ENCODE peak calls at places on chromosome 1, in four cellular contexts. One of them, this sample, is unnamed.

GRCh38 chr1:47582891-47583608 is 145.2 kb downstream of the FOXD2 start:
- DNase-seq in heart left ventricle: no peak
- DNase-seq in body of pancreas: no peak
- DNase-seq in pancreas: peak
- DNase-seq in this sample: no peak

GRCh38 chr1:237953238-237953637 is 62.5 kb upstream of the ZP4 start:
- DNase-seq in heart left ventricle: no peak
- DNase-seq in pancreas: no peak
- DNase-seq in body of pancreas: no peak
- DNase-seq in this sample: no peak

GRCh38 chr1:109517337-109517736 is 7.8 kb upstream of the AMIGO1 start:
- DNase-seq in body of pancreas: no peak
- DNase-seq in heart left ventricle: no peak
- DNase-seq in pancreas: no peak
- DNase-seq in this sample: no peak

GRCh38 chr1:107964397-107965111 is 426 bp downstream of the VAV3 start:
- DNase-seq in body of pancreas: no peak
- DNase-seq in heart left ventricle: peak
- DNase-seq in pancreas: no peak
- DNase-seq in this sample: no peak

GRCh38 chr1:60428161-60428560 is 354.6 kb upstream of the C1orf87 start:
- DNase-seq in body of pancreas: no peak
- DNase-seq in pancreas: no peak
- DNase-seq in heart left ventricle: no peak
- DNase-seq in this sample: no peak

GRCh38 chr1:66330711-66331110 is 203.2 kb upstream of the SGIP1 start:
- DNase-seq in heart left ventricle: no peak
- DNase-seq in pancreas: no peak
- DNase-seq in body of pancreas: no peak
- DNase-seq in this sample: no peak

GRCh38 chr1:158060001-158060400 is 66.6 kb downstream of the KIRREL1 start:
- DNase-seq in body of pancreas: no peak
- DNase-seq in pancreas: no peak
- DNase-seq in heart left ventricle: no peak
- DNase-seq in this sample: no peak

GRCh38 chr1:181503130-181503810 is 20.0 kb downstream of the CACNA1E start:
- DNase-seq in body of pancreas: peak
- DNase-seq in pancreas: no peak
- DNase-seq in heart left ventricle: no peak
- DNase-seq in this sample: no peak

GRCh38 chr1:149884433-149885363 is 14.7 kb upstream of the BOLA1 start:
- DNase-seq in pancreas: no peak
- DNase-seq in body of pancreas: peak
- DNase-seq in heart left ventricle: no peak
- DNase-seq in this sample: no peak

GRCh38 chr1:117120774-117121588 is 568 bp downstream of the TRIM45 start:
- DNase-seq in heart left ventricle: no peak
- DNase-seq in body of pancreas: no peak
- DNase-seq in pancreas: no peak
- DNase-seq in this sample: no peak

GRCh38 chr1:204706838-204707509 is 21.4 kb upstream of the LRRN2 start:
- DNase-seq in pancreas: no peak
- DNase-seq in body of pancreas: no peak
- DNase-seq in heart left ventricle: no peak
- DNase-seq in this sample: no peak

GRCh38 chr1:204261746-204262505 is 48.1 kb upstream of the GOLT1A start:
- DNase-seq in heart left ventricle: no peak
- DNase-seq in pancreas: no peak
- DNase-seq in body of pancreas: no peak
- DNase-seq in this sample: no peak

GRCh38 chr1:248805905-248806304 is 19.8 kb downstream of the SH3BP5L start:
- DNase-seq in body of pancreas: peak
- DNase-seq in heart left ventricle: no peak
- DNase-seq in pancreas: no peak
- DNase-seq in this sample: no peak

GRCh38 chr1:5267603-5268235 is 613.3 kb downstream of the AJAP1 start:
- DNase-seq in pancreas: no peak
- DNase-seq in heart left ventricle: no peak
- DNase-seq in body of pancreas: no peak
- DNase-seq in this sample: no peak

GRCh38 chr1:109499661-109500536 is 6.0 kb downstream of the CYB561D1 start:
- DNase-seq in heart left ventricle: no peak
- DNase-seq in pancreas: no peak
- DNase-seq in body of pancreas: peak
- DNase-seq in this sample: peak

GRCh38 chr1:205076245-205076761 is 8.0 kb downstream of the TMEM81 start:
- DNase-seq in pancreas: no peak
- DNase-seq in body of pancreas: no peak
- DNase-seq in heart left ventricle: no peak
- DNase-seq in this sample: no peak

GRCh38 chr1:193884848-193885558 is 698.6 kb upstream of the B3GALT2 start:
- DNase-seq in pancreas: no peak
- DNase-seq in heart left ventricle: peak
- DNase-seq in body of pancreas: no peak
- DNase-seq in this sample: no peak

GRCh38 chr1:56939209-56939608 is 26.6 kb downstream of the C8B start:
- DNase-seq in heart left ventricle: no peak
- DNase-seq in pancreas: no peak
- DNase-seq in body of pancreas: no peak
- DNase-seq in this sample: no peak

GRCh38 chr1:11044086-11044848 is 2.8 kb downstream of the MASP2 start:
- DNase-seq in heart left ventricle: no peak
- DNase-seq in pancreas: no peak
- DNase-seq in body of pancreas: no peak
- DNase-seq in this sample: no peak

GRCh38 chr1:169538998-169539871 is 47.0 kb downstream of the F5 start:
- DNase-seq in body of pancreas: no peak
- DNase-seq in pancreas: no peak
- DNase-seq in heart left ventricle: no peak
- DNase-seq in this sample: no peak

GRCh38 chr1:83805921-83806320 is 193.0 kb downstream of the TTLL7 start:
- DNase-seq in heart left ventricle: no peak
- DNase-seq in pancreas: no peak
- DNase-seq in body of pancreas: no peak
- DNase-seq in this sample: no peak

GRCh38 chr1:183101841-183102276 is 78.6 kb downstream of the LAMC1 start:
- DNase-seq in body of pancreas: no peak
- DNase-seq in pancreas: no peak
- DNase-seq in heart left ventricle: no peak
- DNase-seq in this sample: no peak

GRCh38 chr1:51666463-51666862 is 49.6 kb downstream of the OSBPL9 start:
- DNase-seq in heart left ventricle: no peak
- DNase-seq in pancreas: no peak
- DNase-seq in body of pancreas: no peak
- DNase-seq in this sample: no peak

GRCh38 chr1:170157820-170158219 is 12.1 kb downstream of the NTMT2 start:
- DNase-seq in body of pancreas: no peak
- DNase-seq in pancreas: no peak
- DNase-seq in heart left ventricle: no peak
- DNase-seq in this sample: no peak

GRCh38 chr1:58143972-58144752 is 402.4 kb downstream of the OMA1 start:
- DNase-seq in pancreas: no peak
- DNase-seq in body of pancreas: no peak
- DNase-seq in heart left ventricle: no peak
- DNase-seq in this sample: no peak

GRCh38 chr1:226687476-226687875 is 51.6 kb downstream of the ITPKB start:
- DNase-seq in body of pancreas: peak
- DNase-seq in heart left ventricle: no peak
- DNase-seq in pancreas: no peak
- DNase-seq in this sample: no peak
- TF ChIP-seq CTCF in body of pancreas: peak
- TF ChIP-seq CTCF in heart left ventricle: peak
- TF ChIP-seq CTCF in pancreas: no peak
- TF ChIP-seq CTCF in this sample: no peak

GRCh38 chr1:7745783-7746182 is 25.3 kb upstream of the VAMP3 start:
- DNase-seq in pancreas: no peak
- DNase-seq in heart left ventricle: no peak
- DNase-seq in body of pancreas: peak
- DNase-seq in this sample: peak

GRCh38 chr1:7744882-7745281 is 26.2 kb upstream of the VAMP3 start:
- DNase-seq in heart left ventricle: no peak
- DNase-seq in body of pancreas: no peak
- DNase-seq in pancreas: no peak
- DNase-seq in this sample: no peak

GRCh38 chr1:7738044-7738443 is 33.1 kb upstream of the VAMP3 start:
- DNase-seq in pancreas: no peak
- DNase-seq in body of pancreas: no peak
- DNase-seq in heart left ventricle: no peak
- DNase-seq in this sample: no peak

GRCh38 chr1:7747605-7748004 is 23.5 kb upstream of the VAMP3 start:
- DNase-seq in heart left ventricle: no peak
- DNase-seq in body of pancreas: no peak
- DNase-seq in pancreas: no peak
- DNase-seq in this sample: no peak

DNA sequence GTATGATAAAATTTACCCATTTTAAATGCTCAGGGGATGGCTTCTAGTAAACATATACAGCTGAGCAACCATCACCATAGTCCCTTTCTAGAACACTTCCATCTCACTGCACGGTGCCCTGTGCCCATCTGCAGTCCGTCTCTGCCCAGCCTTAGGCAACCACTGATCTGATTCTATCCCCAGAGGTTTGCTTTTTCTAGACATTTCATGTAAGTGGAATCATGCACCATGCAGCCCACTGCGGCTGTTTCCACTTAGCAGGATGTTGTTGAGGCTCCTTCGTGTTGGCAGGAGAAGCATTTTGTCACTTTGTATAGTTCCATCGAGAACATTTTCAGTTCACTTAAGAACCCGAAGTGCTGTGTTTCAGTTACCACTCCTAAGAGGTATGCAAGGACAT is 27.8 kb upstream of the VAMP3 start:
- DNase-seq in heart left ventricle: no peak
- DNase-seq in pancreas: no peak
- DNase-seq in body of pancreas: no peak
- DNase-seq in this sample: no peak
- TF ChIP-seq CTCF in heart left ventricle: no peak
- TF ChIP-seq CTCF in pancreas: no peak
- TF ChIP-seq CTCF in body of pancreas: no peak
- TF ChIP-seq CTCF in this sample: no peak

DNA sequence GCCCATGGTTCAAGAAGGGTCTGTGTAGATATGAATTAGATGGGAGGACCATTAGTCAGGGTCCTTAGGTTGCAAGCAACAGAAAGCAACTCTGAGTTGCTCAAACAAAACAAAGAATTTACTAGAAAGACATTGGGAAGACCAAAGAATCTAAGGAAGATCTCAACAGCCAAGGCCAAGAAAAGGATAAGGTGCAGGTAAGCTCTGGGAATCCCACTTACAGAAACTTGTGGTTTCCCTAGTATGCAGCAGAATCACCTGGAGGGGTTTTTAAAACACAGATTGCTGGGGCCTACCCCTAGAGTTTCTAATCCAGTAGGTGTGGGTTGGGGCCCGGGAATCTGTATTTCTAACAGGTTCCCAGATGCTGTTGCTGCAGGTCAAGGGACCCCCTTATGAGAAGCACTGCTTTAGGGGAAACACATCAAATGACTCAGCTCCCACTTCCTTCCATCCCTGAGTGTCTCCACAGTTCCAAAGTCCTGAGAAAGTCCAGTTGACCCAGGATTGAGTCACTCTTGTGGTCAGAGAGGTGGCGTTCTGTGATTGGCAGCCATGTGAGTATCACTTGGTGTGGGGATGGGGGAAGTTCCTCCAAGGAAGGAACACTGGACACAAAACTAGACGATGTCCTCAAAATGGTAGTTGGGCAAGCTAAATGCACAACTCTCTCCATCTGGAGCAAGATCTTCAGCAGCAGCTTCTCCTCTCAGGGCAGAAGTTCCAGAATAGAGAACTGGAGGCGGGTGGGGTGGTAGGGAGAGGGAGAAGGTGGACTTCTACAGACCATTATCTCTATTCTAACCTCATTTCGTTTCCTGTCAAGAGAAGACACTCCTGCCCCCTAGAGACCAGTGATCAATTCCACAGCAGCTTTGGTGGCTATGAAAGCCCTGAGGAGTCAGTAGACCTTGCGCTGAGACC is 24.2 kb upstream of the EYA3 start:
- DNase-seq in body of pancreas: peak
- DNase-seq in pancreas: no peak
- DNase-seq in heart left ventricle: no peak
- DNase-seq in this sample: peak
- TF ChIP-seq CTCF in body of pancreas: no peak
- TF ChIP-seq CTCF in pancreas: no peak
- TF ChIP-seq CTCF in heart left ventricle: no peak
- TF ChIP-seq CTCF in this sample: no peak

GRCh38 chr1:161367684-161368398 is at the start of gene CFAP126:
- DNase-seq in body of pancreas: peak
- DNase-seq in pancreas: no peak
- DNase-seq in heart left ventricle: no peak
- DNase-seq in this sample: peak
- TF ChIP-seq CTCF in body of pancreas: peak
- TF ChIP-seq CTCF in pancreas: no peak
- TF ChIP-seq CTCF in heart left ventricle: peak
- TF ChIP-seq CTCF in this sample: no peak

GRCh38 chr1:228308085-228308601 is 98.5 kb downstream of the TRIM11 start:
- DNase-seq in heart left ventricle: peak
- DNase-seq in pancreas: peak
- DNase-seq in body of pancreas: no peak
- DNase-seq in this sample: no peak

GRCh38 chr1:228310162-228310792 is 96.4 kb downstream of the TRIM11 start:
- DNase-seq in pancreas: no peak
- DNase-seq in heart left ventricle: no peak
- DNase-seq in body of pancreas: no peak
- DNase-seq in this sample: no peak

GRCh38 chr1:228309548-228310067 is 97.0 kb downstream of the TRIM11 start:
- DNase-seq in heart left ventricle: no peak
- DNase-seq in pancreas: no peak
- DNase-seq in body of pancreas: no peak
- DNase-seq in this sample: no peak

GRCh38 chr1:228307218-228308023 is 99.2 kb downstream of the TRIM11 start:
- DNase-seq in pancreas: peak
- DNase-seq in body of pancreas: no peak
- DNase-seq in heart left ventricle: peak
- DNase-seq in this sample: no peak

GRCh38 chr1:228308628-228309547 is 97.7 kb downstream of the TRIM11 start:
- DNase-seq in body of pancreas: no peak
- DNase-seq in heart left ventricle: peak
- DNase-seq in pancreas: peak
- DNase-seq in this sample: no peak
- TF ChIP-seq CTCF in body of pancreas: no peak
- TF ChIP-seq CTCF in heart left ventricle: no peak
- TF ChIP-seq CTCF in pancreas: no peak
- TF ChIP-seq CTCF in this sample: no peak

DNA sequence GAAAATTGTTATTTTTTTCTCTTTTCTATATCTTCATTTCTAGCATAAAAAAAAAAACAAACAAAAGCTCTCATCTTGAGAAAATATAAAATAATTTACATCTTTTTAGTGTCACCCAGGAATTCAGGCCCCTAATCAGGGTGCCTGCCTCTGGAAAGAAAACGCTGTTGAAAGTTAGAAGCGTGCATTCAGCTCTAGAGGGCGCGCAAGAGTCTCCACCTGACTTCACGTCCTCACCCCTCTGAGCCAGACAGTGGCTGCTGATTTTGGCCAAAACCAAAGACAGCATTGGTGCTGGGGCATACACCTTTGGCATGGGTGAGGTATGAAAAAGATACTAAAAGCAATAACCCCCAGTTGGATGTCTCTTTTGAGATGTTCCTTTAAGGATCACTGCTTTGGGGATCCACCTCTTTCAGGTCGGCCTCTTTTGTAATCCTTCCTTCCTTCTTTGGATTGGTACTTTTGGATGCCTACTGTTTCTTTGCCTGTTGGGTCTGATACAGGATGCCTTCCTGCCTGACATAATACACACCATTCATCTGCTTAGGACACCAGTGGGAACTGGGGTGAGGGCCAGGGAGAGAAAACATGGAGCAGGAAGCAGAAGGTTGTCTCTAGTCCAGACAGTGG is 77.6 kb upstream of the CHRM3 start:
- DNase-seq in heart left ventricle: no peak
- DNase-seq in pancreas: peak
- DNase-seq in body of pancreas: peak
- DNase-seq in this sample: peak
- TF ChIP-seq CTCF in heart left ventricle: no peak
- TF ChIP-seq CTCF in pancreas: peak
- TF ChIP-seq CTCF in body of pancreas: peak
- TF ChIP-seq CTCF in this sample: no peak